ENCODE peak calls at places on chromosome 1, in seven cellular contexts. D is GM23248; T is Right ventricle myocardium inferior; R is T follicular helper cell; O is activated CD8-positive, alpha-beta memory T cell treated with anti-CD3 and anti-CD28 coated beads, Interleukin-2, amount 50 U/mL, for 48 hours; M is GM06990; Z is activated CD4-positive, CD25-positive, alpha-beta regulatory T cell. E is an unnamed sample.

GRCh38 chr1:107810552-107810951 is 154.4 kb downstream of the VAV3 start:
- DNase-seq in D (no peak), T (no peak), R (no peak), O (no peak), M (no peak), Z (no peak), E (no peak)

GRCh38 chr1:7608628-7609295 is 162.3 kb upstream of the VAMP3 start:
- DNase-seq in D (no peak), T (no peak), R (no peak), O (no peak), M (no peak), Z (no peak), E (no peak)

GRCh38 chr1:233367057-233367759 is 39.7 kb downstream of the MAP3K21 start:
- DNase-seq in D (no peak), T (no peak), R (no peak), O (no peak), M (no peak), Z (no peak), E (no peak)

GRCh38 chr1:233614173-233614742 is 352 bp downstream of the KCNK1 start:
- DNase-seq in D (peak), T (peak), R (no peak), O (peak), M (peak), Z (no peak), E (no peak)

GRCh38 chr1:19495816-19496528 is 10.6 kb upstream of the CAPZB start:
- DNase-seq in D (peak), T (no peak), R (no peak), O (no peak), M (no peak), Z (no peak), E (no peak)

GRCh38 chr1:55213029-55213884 is 1.9 kb downstream of the USP24 start:
- DNase-seq in D (peak), T (no peak), R (no peak), O (no peak), M (no peak), Z (no peak), E (no peak)

GRCh38 chr1:16164821-16165364 is 9.0 kb upstream of the EPHA2 start:
- DNase-seq in D (no peak), T (no peak), R (no peak), O (no peak), M (no peak), Z (no peak), E (no peak)

GRCh38 chr1:54287176-54287650 is 87.2 kb downstream of the MRPL37 start:
- DNase-seq in D (peak), T (no peak), R (no peak), O (peak), M (peak), Z (no peak), E (no peak)

E was measured in memory B cell.